ENCODE peak calls at places on chromosomes 2 and 18, in four cellular contexts. P is MG63, I is non-pigmented ciliary epithelial cell, Y is GM12865. U is an unnamed sample.

GRCh38 chr18:57927511-57927910 is 116.5 kb upstream of the NEDD4L start:
- DNase-seq in P (no peak), I (no peak), Y (no peak), U (no peak)

GRCh38 chr2:162475661-162476060 is 131.7 kb downstream of the GCA start:
- DNase-seq in P (peak), Y (no peak), I (no peak), U (no peak)

GRCh38 chr2:226544581-226545210 is 254.9 kb downstream of the IRS1 start:
- DNase-seq in I (no peak), Y (no peak), P (no peak), U (no peak)

GRCh38 chr2:221792971-221793670 is 221.0 kb upstream of the EPHA4 start:
- DNase-seq in I (no peak), P (no peak), Y (no peak), U (no peak)

GRCh38 chr2:144944506-144945230 is 424.7 kb upstream of the ZEB2 start:
- DNase-seq in I (no peak), P (no peak), Y (no peak), U (no peak)

GRCh38 chr2:151217343-151217742 is 44.3 kb downstream of the RBM43 start:
- DNase-seq in P (no peak), I (no peak), Y (no peak), U (no peak)

GRCh38 chr2:205405194-205405593 is 277.1 kb upstream of the NRP2 start:
- DNase-seq in P (peak), I (peak), Y (no peak), U (no peak)

GRCh38 chr2:1705557-1706076 is 38.7 kb downstream of the PXDN start:
- DNase-seq in P (no peak), I (no peak), Y (no peak), U (no peak)

GRCh38 chr2:8234757-8235374 is 447.0 kb upstream of the ID2 start:
- DNase-seq in I (no peak), Y (peak), P (no peak), U (peak)

GRCh38 chr2:17589406-17590035 is 49.0 kb downstream of the VSNL1 start:
- DNase-seq in P (no peak), I (no peak), Y (no peak), U (no peak)

GRCh38 chr2:195542067-195542466 is 115.0 kb upstream of the SLC39A10 start:
- DNase-seq in I (no peak), Y (no peak), P (no peak), U (no peak)

GRCh38 chr2:217398860-217399259 is 539.0 kb upstream of the TNP1 start:
- DNase-seq in Y (no peak), I (no peak), P (no peak), U (peak)

GRCh38 chr2:227115761-227116160 is 48.2 kb downstream of the COL4A4 start:
- DNase-seq in I (peak), P (no peak), Y (no peak), U (no peak)

GRCh38 chr18:644395-645004 is 13.0 kb upstream of the TYMS start:
- DNase-seq in P (no peak), Y (no peak), I (no peak), U (peak)

GRCh38 chr2:190626656-190627055 is 22.2 kb upstream of the NAB1 start:
- DNase-seq in P (no peak), I (no peak), Y (no peak), U (no peak)

U was measured in Karpas-422.